ENCODE peak calls at places on chromosomes 16 and 17, in six cellular contexts. I is H1, M is IMR-90, P is mesendoderm, W is neuronal stem cell, A is mesenchymal stem cell. U is an unnamed sample.

GRCh38 chr17:62611767-62612166 is 15.7 kb upstream of the MRC2 start:
- DNase-seq in I (no peak), M (no peak), P (no peak), W (no peak), A (no peak), U (no peak)

GRCh38 chr16:11010576-11011221 is 66.3 kb downstream of the CLEC16A start:
- DNase-seq in I (no peak), M (no peak), P (no peak), W (no peak), A (no peak), U (no peak)

GRCh38 chr16:88988980-88989791 is 12.2 kb upstream of the CBFA2T3 start:
- DNase-seq in I (no peak), M (no peak), P (no peak), W (no peak), A (no peak), U (no peak)

GRCh38 chr17:9971991-9972390 is 66.9 kb upstream of the RCVRN start:
- DNase-seq in I (no peak), M (peak), P (peak), W (no peak), A (peak), U (peak)

GRCh38 chr17:40530988-40531971 is 29.9 kb upstream of the TNS4 start:
- DNase-seq in I (no peak), M (no peak), P (no peak), W (no peak), A (no peak), U (peak)

GRCh38 chr16:81624718-81625543 is 154.2 kb upstream of the PLCG2 start:
- DNase-seq in I (no peak), M (no peak), P (no peak), W (no peak), A (no peak), U (no peak)

GRCh38 chr17:59365383-59365981 is 34.0 kb downstream of the YPEL2 start:
- DNase-seq in I (no peak), M (no peak), P (peak), W (peak), A (no peak), U (no peak)

GRCh38 chr16:84463221-84463620 is 41.2 kb downstream of the MEAK7 start:
- DNase-seq in I (no peak), M (no peak), P (no peak), W (no peak), A (no peak), U (no peak)

GRCh38 chr17:20094777-20095176 is 85.6 kb downstream of the SPECC1 start:
- DNase-seq in I (no peak), M (no peak), P (no peak), W (no peak), A (no peak), U (no peak)

GRCh38 chr17:1978396-1978962 is 46.7 kb downstream of the RTN4RL1 start:
- DNase-seq in I (no peak), M (no peak), P (no peak), W (no peak), A (no peak), U (no peak)

GRCh38 chr16:5058476-5058875 is 7.3 kb downstream of the C16orf89 start:
- DNase-seq in I (no peak), M (no peak), P (peak), W (peak), A (peak), U (no peak)

GRCh38 chr17:80036715-80037477 is 454 bp downstream of the CCDC40 start:
- DNase-seq in I (no peak), M (no peak), P (peak), W (peak), A (peak), U (peak)

GRCh38 chr16:89658221-89658879 is 714 bp downstream of the SPATA33 start:
- DNase-seq in I (no peak), M (no peak), P (peak), W (no peak), A (peak), U (no peak)

GRCh38 chr17:1730345-1731193 is 6.1 kb downstream of the WDR81 start:
- DNase-seq in I (no peak), M (peak), P (no peak), W (no peak), A (peak), U (peak)

GRCh38 chr17:32494621-32495346 is 8.0 kb downstream of the CDK5R1 start:
- DNase-seq in I (no peak), M (no peak), P (no peak), W (no peak), A (no peak), U (no peak)

GRCh38 chr17:17911003-17911613 is 61.1 kb downstream of the TOM1L2 start:
- DNase-seq in I (no peak), M (no peak), P (no peak), W (no peak), A (no peak), U (no peak)

GRCh38 chr17:9647014-9647413 is 1.7 kb downstream of the USP43 start:
- DNase-seq in I (no peak), M (no peak), P (peak), W (peak), A (peak), U (peak)

GRCh38 chr17:79593636-79594035 is 17.2 kb downstream of the RBFOX3 start:
- DNase-seq in I (no peak), M (no peak), P (no peak), W (no peak), A (no peak), U (no peak)

GRCh38 chr17:28949185-28950016 is 1.9 kb downstream of the PHF12 start:
- DNase-seq in I (no peak), M (no peak), P (peak), W (peak), A (peak), U (peak)

GRCh38 chr17:74480290-74480689 is 13.9 kb downstream of the CD300A start:
- DNase-seq in I (no peak), M (no peak), P (no peak), W (no peak), A (no peak), U (no peak)

GRCh38 chr17:44304651-44305050 is 3.8 kb upstream of the RUNDC3A start:
- DNase-seq in I (no peak), M (no peak), P (no peak), W (no peak), A (no peak), U (no peak)

GRCh38 chr16:30778549-30779244 is 8.3 kb downstream of the ZNF629 start:
- DNase-seq in I (no peak), M (peak), P (peak), W (peak), A (peak), U (no peak)

GRCh38 chr16:19389246-19389645 is 28.4 kb upstream of the TMC5 start:
- DNase-seq in I (no peak), M (no peak), P (peak), W (peak), A (no peak), U (peak)

GRCh38 chr16:68764866-68765265 is 27.8 kb downstream of the CDH1 start:
- DNase-seq in I (no peak), M (no peak), P (peak), W (no peak), A (no peak), U (peak)

GRCh38 chr17:81537343-81537855 is 9.2 kb downstream of the FSCN2 start:
- DNase-seq in I (no peak), M (no peak), P (peak), W (no peak), A (no peak), U (no peak)

GRCh38 chr17:81536299-81537290 is 8.4 kb downstream of the FSCN2 start:
- DNase-seq in I (no peak), M (peak), P (no peak), W (no peak), A (no peak), U (peak)

GRCh38 chr17:81538651-81539570 is 10.7 kb downstream of the FSCN2 start:
- DNase-seq in I (no peak), M (no peak), P (no peak), W (no peak), A (no peak), U (no peak)

GRCh38 chr17:81539571-81539900 is 11.4 kb downstream of the FSCN2 start:
- DNase-seq in I (no peak), M (no peak), P (no peak), W (no peak), A (no peak), U (no peak)

DNA sequence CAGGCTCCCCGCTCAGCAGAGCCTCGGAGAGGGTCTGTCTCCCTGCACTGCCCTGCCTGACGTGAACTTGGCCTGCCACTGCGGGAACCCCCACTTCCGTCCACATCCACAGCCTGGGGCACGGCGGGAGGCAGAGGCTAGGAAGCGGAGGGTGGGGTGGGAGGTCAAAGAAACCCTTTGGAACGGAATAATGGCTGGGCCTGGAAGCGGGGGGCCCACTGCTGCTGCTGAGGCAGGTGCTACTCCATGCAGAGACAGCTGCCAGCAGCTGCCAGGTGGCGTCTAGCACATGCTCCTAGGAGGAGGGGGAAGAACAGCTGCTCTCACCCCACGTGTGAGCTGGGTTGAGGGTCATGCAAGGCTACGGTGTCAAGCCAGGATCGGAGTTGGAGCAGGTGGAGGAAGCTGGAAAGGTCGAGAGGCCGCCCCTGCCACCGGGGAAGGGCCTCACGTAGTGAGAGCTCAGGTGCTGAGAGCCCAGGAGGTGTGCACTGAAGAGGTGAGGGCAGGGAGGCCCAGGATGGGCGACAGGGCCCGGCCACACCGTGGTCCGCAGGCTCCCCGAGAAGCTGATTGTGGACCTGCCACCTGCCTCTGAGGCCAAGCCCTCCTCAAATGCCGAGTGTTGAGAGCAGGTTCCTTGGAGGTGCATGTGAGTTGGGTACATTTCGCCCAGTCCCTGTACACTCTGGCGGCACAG is 9.8 kb downstream of the FSCN2 start:
- DNase-seq in I (no peak), M (no peak), P (no peak), W (no peak), A (no peak), U (no peak)
- H2BK120ac ChIP-seq in I (no peak), M (no peak), P (no peak), W (no peak), A (no peak), U (no peak)

GRCh38 chr17:64653985-64654355 is 8.1 kb downstream of the SMURF2 start:
- DNase-seq in I (no peak), M (no peak), P (no peak), W (no peak), A (no peak), U (no peak)

GRCh38 chr17:64661731-64661980 is 451 bp downstream of the SMURF2 start:
- DNase-seq in I (no peak), M (no peak), P (no peak), W (no peak), A (no peak), U (no peak)

GRCh38 chr17:64658931-64659330 is 3.2 kb downstream of the SMURF2 start:
- DNase-seq in I (no peak), M (peak), P (no peak), W (no peak), A (peak), U (no peak)

GRCh38 chr17:64655704-64656103 is 6.4 kb downstream of the SMURF2 start:
- DNase-seq in I (no peak), M (no peak), P (no peak), W (no peak), A (no peak), U (no peak)

GRCh38 chr17:64657610-64658125 is 4.4 kb downstream of the SMURF2 start:
- DNase-seq in I (no peak), M (no peak), P (no peak), W (no peak), A (no peak), U (no peak)
- H3K4me3 ChIP-seq in I (no peak), M (peak), P (no peak), W (no peak), A (peak), U (no peak)

DNA sequence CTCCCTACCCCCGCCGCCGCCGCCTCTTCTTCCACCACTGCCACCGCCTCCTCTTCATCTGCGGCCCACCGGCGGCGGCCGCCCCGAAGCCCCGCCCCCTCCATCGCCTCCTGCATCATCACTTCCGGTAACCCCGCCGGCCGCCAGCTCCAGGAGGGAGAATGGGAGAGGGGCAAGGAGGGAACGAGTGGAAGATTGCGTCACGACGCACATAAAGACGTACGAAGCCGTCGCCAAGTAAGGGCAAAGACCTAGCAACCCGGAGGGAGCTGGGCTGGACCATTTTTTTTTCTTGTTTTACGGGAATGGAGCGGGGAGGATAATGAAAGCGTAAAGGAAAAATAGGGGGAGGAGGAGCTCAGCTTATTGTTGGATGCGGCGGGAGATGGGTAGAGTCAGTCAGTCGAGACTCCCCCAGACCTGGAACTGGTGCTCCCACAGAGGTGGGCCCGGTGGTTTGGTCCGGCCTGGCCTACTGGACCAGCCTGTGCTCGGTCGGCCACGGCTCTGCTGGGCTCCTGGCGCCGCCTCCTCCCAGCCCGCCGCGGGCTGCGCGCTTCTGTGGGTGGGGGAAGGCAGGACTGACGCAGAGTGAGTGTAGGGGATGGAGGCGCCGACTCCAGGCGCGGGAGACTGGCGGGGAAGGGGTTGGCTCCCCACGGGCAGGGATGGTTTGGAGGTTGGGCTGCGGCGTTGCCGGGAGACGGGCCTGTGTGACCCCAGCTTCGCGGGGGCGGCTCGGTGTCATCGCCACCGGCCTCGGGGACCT is at the start of the genes DCUN1D3 and LYRM1:
- DNase-seq in I (peak), M (peak), P (peak), W (peak), A (peak), U (peak)
- H2BK120ac ChIP-seq in I (no peak), M (peak), P (no peak), W (no peak), A (peak), U (peak)

GRCh38 chr17:66459811-66460270 is 157.4 kb downstream of the PRKCA start:
- DNase-seq in I (no peak), M (peak), P (peak), W (no peak), A (peak), U (peak)

GRCh38 chr17:66461343-66461995 is 159.1 kb downstream of the PRKCA start:
- DNase-seq in I (no peak), M (no peak), P (no peak), W (no peak), A (no peak), U (peak)

GRCh38 chr17:66462010-66462409 is 159.6 kb downstream of the PRKCA start:
- DNase-seq in I (no peak), M (no peak), P (no peak), W (no peak), A (no peak), U (no peak)

GRCh38 chr17:66458782-66459181 is 156.4 kb downstream of the PRKCA start:
- DNase-seq in I (no peak), M (no peak), P (no peak), W (no peak), A (no peak), U (no peak)

GRCh38 chr17:66460558-66460957 is 158.1 kb downstream of the PRKCA start:
- DNase-seq in I (no peak), M (no peak), P (no peak), W (no peak), A (no peak), U (no peak)
- H3K4me3 ChIP-seq in I (no peak), M (no peak), P (no peak), W (no peak), A (no peak), U (no peak)

DNA sequence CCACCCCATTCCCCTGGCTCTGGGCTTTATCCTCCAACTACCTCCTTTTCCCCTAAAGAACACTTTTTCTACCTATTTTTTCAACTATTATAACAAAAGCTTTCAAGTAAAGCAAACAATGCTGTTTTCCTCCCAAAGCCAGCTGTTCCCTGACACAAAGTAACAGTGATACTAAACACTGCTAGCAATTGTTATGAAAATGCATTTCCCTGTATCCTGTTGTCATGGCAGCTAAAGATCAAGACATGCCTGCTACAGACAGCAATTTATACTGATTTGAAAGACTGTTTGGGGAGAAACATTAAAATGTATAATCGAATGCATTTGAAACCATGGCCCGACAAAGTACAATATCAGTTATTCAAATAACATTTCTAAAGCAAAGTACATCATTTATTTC is 89.2 kb downstream of the CHD9NB start:
- DNase-seq in I (no peak), M (no peak), P (peak), W (no peak), A (no peak), U (no peak)
- H2BK120ac ChIP-seq in I (no peak), M (no peak), P (no peak), W (no peak), A (no peak), U (no peak)

DNA sequence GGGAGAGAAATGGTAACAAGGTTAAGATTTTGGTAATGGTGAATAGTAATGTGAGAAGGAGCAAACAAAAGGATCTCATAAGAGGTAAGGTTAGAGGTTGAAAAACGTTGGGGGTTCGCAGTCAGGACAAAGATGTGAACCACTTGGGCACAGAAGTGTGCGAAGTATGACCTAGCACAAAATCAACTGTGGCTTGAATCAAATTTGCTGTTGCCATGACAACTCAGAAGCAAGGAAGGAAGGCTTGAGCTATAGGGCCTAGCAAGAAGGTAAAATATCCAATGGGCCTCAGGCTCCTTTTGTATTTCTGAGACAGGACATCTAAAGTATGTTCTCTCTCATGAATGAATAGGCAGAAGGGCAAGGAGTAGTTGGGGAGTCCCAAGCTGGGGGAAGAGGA is 24.5 kb upstream of the TEKT1 start:
- DNase-seq in I (no peak), M (no peak), P (peak), W (no peak), A (no peak), U (no peak)
- H3K4me3 ChIP-seq in I (no peak), M (no peak), P (no peak), W (no peak), A (no peak), U (no peak)

GRCh38 chr17:34981538-34982241 is 1.4 kb downstream of the LIG3 start:
- DNase-seq in I (no peak), M (peak), P (peak), W (no peak), A (peak), U (no peak)

GRCh38 chr17:34979153-34979552 is 1.2 kb upstream of the LIG3 start:
- DNase-seq in I (no peak), M (no peak), P (no peak), W (no peak), A (no peak), U (peak)

GRCh38 chr17:34980681-34981537 is 597 bp downstream of the LIG3 start:
- DNase-seq in I (no peak), M (peak), P (peak), W (peak), A (peak), U (peak)

GRCh38 chr17:34979650-34980352 is 511 bp upstream of the LIG3 start:
- DNase-seq in I (no peak), M (peak), P (peak), W (no peak), A (peak), U (no peak)

GRCh38 chr17:34980353-34980680 is at the start of gene LIG3:
- DNase-seq in I (peak), M (peak), P (peak), W (peak), A (peak), U (peak)
- H2BK120ac ChIP-seq in I (no peak), M (peak), P (peak), W (no peak), A (peak), U (peak)

GRCh38 chr17:64598672-64599071 is 63.4 kb downstream of the SMURF2 start:
- DNase-seq in I (no peak), M (no peak), P (no peak), W (no peak), A (no peak), U (no peak)
- H3K4me3 ChIP-seq in I (no peak), M (no peak), P (no peak), W (no peak), A (no peak), U (no peak)

DNA sequence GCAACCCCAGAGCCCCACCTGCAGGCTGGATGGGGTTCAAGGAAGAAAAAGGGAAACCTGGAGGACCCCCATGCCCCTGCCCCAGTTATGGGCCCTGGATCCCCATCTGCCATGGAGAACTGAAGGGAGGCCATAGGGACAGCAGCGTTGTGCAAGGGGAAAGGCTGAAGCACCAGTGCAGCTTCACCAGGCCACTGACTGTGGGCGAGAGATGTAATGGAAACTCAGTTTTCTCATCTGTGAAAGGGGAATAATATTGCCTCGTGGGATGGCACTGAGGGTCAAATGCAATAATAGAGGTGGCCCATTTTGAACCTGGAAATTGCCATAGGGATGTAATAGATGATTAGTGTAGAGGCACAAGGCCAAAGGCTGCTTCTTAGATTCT is 9.9 kb upstream of the TSPOAP1 start:
- DNase-seq in I (no peak), M (no peak), P (no peak), W (no peak), A (no peak), U (no peak)
- H2BK120ac ChIP-seq in I (peak), M (peak), P (peak), W (no peak), A (peak), U (peak)

GRCh38 chr17:27793906-27794380 is 6.4 kb downstream of the NOS2 start:
- DNase-seq in I (no peak), M (no peak), P (no peak), W (no peak), A (no peak), U (no peak)
- H3K4me3 ChIP-seq in I (peak), M (no peak), P (no peak), W (no peak), A (peak), U (no peak)

U was measured in trophoblast cell.